ENCODE peak calls at places on chromosomes 12 and 14, in six cellular contexts. X is K562, M is HCT116, K is colonic mucosa, P is kidney, F is IMR-90. E is an unnamed sample.

GRCh38 chr14:37263656-37264236 is 66.0 kb downstream of the MIPOL1 start:
- DNase-seq in P (no peak), F (peak; percentile 41), K (no peak), M (no peak), X (no peak), E (no peak)

GRCh38 chr12:69527506-69528272 is 57.5 kb downstream of the FRS2 start:
- DNase-seq in P (no peak), F (peak; percentile 91), M (no peak), X (no peak), K (no peak), E (no peak)

GRCh38 chr12:124953689-124954405 is 35.1 kb downstream of the DHX37 start:
- DNase-seq in X (no peak), F (no peak), M (no peak), P (no peak), K (no peak), E (no peak)

GRCh38 chr12:304815-305214 is 42.2 kb upstream of the SLC6A13 start:
- DNase-seq in P (no peak), M (no peak), K (no peak), X (no peak), F (peak; percentile 43), E (no peak)

GRCh38 chr12:12804432-12804886 is 8.7 kb upstream of the DDX47 start:
- DNase-seq in M (peak; percentile 70), X (no peak), F (peak; percentile 95), P (no peak), K (no peak), E (no peak)

GRCh38 chr12:56188786-56189335 is 422 bp downstream of the SMARCC2 start:
- DNase-seq in P (peak; percentile 87), M (no peak), K (no peak), X (peak; percentile 89), F (no peak), E (no peak)

GRCh38 chr12:127280393-127281275 is 986.3 kb upstream of the TMEM132C start:
- DNase-seq in F (no peak), K (peak; percentile 74), P (no peak), M (peak; percentile 62), X (peak; percentile 86), E (no peak)

GRCh38 chr12:503111-503761 is 43.5 kb downstream of the B4GALNT3 start:
- DNase-seq in P (peak; percentile 84), K (peak; percentile 87), M (peak; percentile 59), X (no peak), F (no peak), E (no peak)

GRCh38 chr14:68561531-68562007 is 231.3 kb downstream of the ZFP36L1 start:
- DNase-seq in K (no peak), F (no peak), M (no peak), P (no peak), X (no peak), E (no peak)
- H3K9ac ChIP-seq in K (no peak overlapping the region), F (no peak overlapping the region), M (no peak overlapping the region), P (no peak overlapping the region), X (no peak overlapping the region), E (no peak overlapping the region)

GRCh38 chr12:57214398-57214781 is 2.2 kb upstream of the NXPH4 start:
- DNase-seq in M (no peak), K (peak; percentile 70), X (peak; percentile 69), P (no peak), F (peak; percentile 50), E (peak; percentile 78)

GRCh38 chr12:57215668-57216013 is 953 bp upstream of the NXPH4 start:
- DNase-seq in K (no peak), F (peak; percentile 30), X (no peak), M (no peak), P (no peak), E (no peak)

GRCh38 chr12:57216014-57216891 is at the start of gene NXPH4:
- DNase-seq in P (no peak), K (peak; percentile 47), M (no peak), X (peak; percentile 95), F (no peak), E (no peak)

GRCh38 chr12:57213763-57214397 is 2.7 kb upstream of the NXPH4 start:
- DNase-seq in P (no peak), F (no peak), K (no peak), X (no peak), M (no peak), E (no peak)

DNA sequence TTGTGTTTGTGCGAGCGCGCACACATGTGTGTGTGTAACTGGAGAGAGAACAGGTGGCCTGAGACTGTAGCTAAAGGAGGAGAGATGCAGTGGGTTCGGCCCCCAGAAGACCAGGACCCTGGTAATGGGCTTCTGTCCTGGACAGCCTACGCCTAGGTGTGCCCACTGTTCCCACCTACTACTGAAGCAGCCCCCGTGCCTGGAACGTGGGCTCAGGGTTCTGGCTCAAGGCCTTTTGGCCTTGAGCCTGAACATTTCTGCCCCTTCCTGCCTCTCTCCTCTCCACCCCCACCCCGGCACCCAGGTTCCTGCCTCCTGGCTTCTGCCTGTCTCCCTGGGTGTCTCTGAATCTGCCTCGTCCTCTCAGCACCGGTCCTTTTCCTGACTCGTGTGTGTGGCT is 1.5 kb upstream of the NXPH4 start:
- DNase-seq in P (no peak), F (no peak), K (no peak), X (no peak), M (no peak), E (no peak)
- H3K9ac ChIP-seq in P (no peak overlapping the region), F (no peak overlapping the region), K (no peak overlapping the region), X (no peak overlapping the region), M (no peak overlapping the region), E (no peak overlapping the region)

GRCh38 chr12:93080452-93080851 is 151.4 kb upstream of the EEA1 start:
- DNase-seq in P (no peak), K (no peak), F (no peak), X (no peak), M (no peak), E (no peak)

GRCh38 chr12:93078577-93078976 is 149.5 kb upstream of the EEA1 start:
- DNase-seq in X (no peak), P (no peak), M (no peak), K (no peak), F (no peak), E (no peak)

GRCh38 chr12:93080994-93081809 is 152.1 kb upstream of the EEA1 start:
- DNase-seq in K (no peak), P (no peak), M (no peak), X (no peak), F (peak; percentile 52), E (no peak)

GRCh38 chr12:93079271-93079670 is 150.2 kb upstream of the EEA1 start:
- DNase-seq in K (no peak), M (no peak), P (no peak), X (no peak), F (no peak), E (no peak)

GRCh38 chr12:93079976-93080375 is 150.9 kb upstream of the EEA1 start:
- DNase-seq in X (no peak), P (no peak), M (no peak), K (no peak), F (no peak), E (no peak)
- H3K9ac ChIP-seq in X (no peak overlapping the region), P (no peak overlapping the region), M (no peak overlapping the region), K (no peak overlapping the region), F (no peak overlapping the region), E (no peak overlapping the region)

DNA sequence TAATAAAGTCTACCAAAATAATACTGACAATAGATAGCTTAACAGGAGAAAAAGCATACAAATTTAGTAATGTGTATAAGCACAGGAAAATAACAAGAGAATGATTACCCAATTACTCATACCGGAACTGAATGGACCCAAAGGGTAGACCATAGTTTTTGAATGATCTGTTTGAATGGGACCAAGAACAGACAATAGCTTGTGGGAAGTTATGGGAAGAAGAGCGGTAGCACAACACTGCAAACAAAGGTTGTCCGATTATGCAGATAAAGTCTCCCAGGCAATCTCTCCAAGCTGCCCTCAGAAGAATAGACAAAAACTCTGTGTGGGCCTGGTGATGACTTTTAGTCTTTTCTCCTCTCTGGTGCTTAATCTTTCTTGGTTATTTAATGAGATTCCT is 96.6 kb upstream of the NEDD1 start:
- DNase-seq in P (no peak), M (no peak), X (no peak), K (no peak), F (no peak), E (no peak)
- H3K9ac ChIP-seq in P (no peak overlapping the region), M (no peak overlapping the region), X (no peak overlapping the region), K (no peak overlapping the region), F (no peak overlapping the region), E (no peak overlapping the region)

GRCh38 chr14:53953828-53954550 is 2.6 kb downstream of the BMP4 start:
- DNase-seq in P (peak; percentile 88), F (peak; percentile 29), X (no peak), M (no peak), K (peak; percentile 40), E (no peak)
- H3K9ac ChIP-seq in P (peak overlapping the region; percentile 54), F (peak overlapping the region; percentile 69), X (no peak overlapping the region), M (peak overlapping the region; percentile 82), K (peak overlapping the region; percentile 82), E (no peak overlapping the region)

E was measured in DND-41.